ENCODE peak calls at places on chromosomes 13 and 19, in nine cellular contexts. One of them, this sample, is unnamed.

GRCh38 chr19:38667552-38668205 is 20.2 kb downstream of the ACTN4 start:
- DNase-seq in GM13976: no peak
- DNase-seq in Caco-2: no peak
- DNase-seq in upper lobe of right lung: no peak
- DNase-seq in H1: no peak
- DNase-seq in AG04449: no peak
- DNase-seq in lower leg skin: no peak
- DNase-seq in body of pancreas: no peak
- DNase-seq in stomach: no peak
- DNase-seq in this sample: no peak

GRCh38 chr13:39840201-39840600 is 184.7 kb downstream of the COG6 start:
- DNase-seq in body of pancreas: no peak
- DNase-seq in Caco-2: no peak
- DNase-seq in upper lobe of right lung: no peak
- DNase-seq in GM13976: no peak
- DNase-seq in AG04449: no peak
- DNase-seq in stomach: no peak
- DNase-seq in H1: no peak
- DNase-seq in lower leg skin: no peak
- DNase-seq in this sample: no peak

GRCh38 chr13:34011552-34012085 is 193.7 kb downstream of the RFC3 start:
- DNase-seq in upper lobe of right lung: no peak
- DNase-seq in stomach: no peak
- DNase-seq in lower leg skin: no peak
- DNase-seq in GM13976: no peak
- DNase-seq in Caco-2: peak
- DNase-seq in AG04449: no peak
- DNase-seq in body of pancreas: peak
- DNase-seq in H1: no peak
- DNase-seq in this sample: no peak

GRCh38 chr19:5030822-5031221 is 61.9 kb downstream of the KDM4B start:
- DNase-seq in AG04449: no peak
- DNase-seq in Caco-2: no peak
- DNase-seq in GM13976: no peak
- DNase-seq in H1: no peak
- DNase-seq in stomach: no peak
- DNase-seq in lower leg skin: peak
- DNase-seq in body of pancreas: no peak
- DNase-seq in upper lobe of right lung: no peak
- DNase-seq in this sample: no peak

GRCh38 chr19:42286349-42287016 is 15.4 kb upstream of the PRR19 start:
- DNase-seq in upper lobe of right lung: no peak
- DNase-seq in H1: no peak
- DNase-seq in Caco-2: no peak
- DNase-seq in AG04449: no peak
- DNase-seq in GM13976: no peak
- DNase-seq in stomach: peak
- DNase-seq in body of pancreas: peak
- DNase-seq in lower leg skin: peak
- DNase-seq in this sample: no peak

GRCh38 chr19:40646564-40647254 is 43.7 kb downstream of the NUMBL start:
- DNase-seq in body of pancreas: no peak
- DNase-seq in H1: no peak
- DNase-seq in stomach: no peak
- DNase-seq in AG04449: no peak
- DNase-seq in Caco-2: no peak
- DNase-seq in lower leg skin: no peak
- DNase-seq in GM13976: no peak
- DNase-seq in upper lobe of right lung: no peak
- DNase-seq in this sample: no peak

GRCh38 chr13:102132896-102133295 is 269.0 kb downstream of the FGF14 start:
- DNase-seq in lower leg skin: no peak
- DNase-seq in upper lobe of right lung: no peak
- DNase-seq in H1: no peak
- DNase-seq in stomach: no peak
- DNase-seq in Caco-2: no peak
- DNase-seq in GM13976: no peak
- DNase-seq in AG04449: no peak
- DNase-seq in body of pancreas: no peak
- DNase-seq in this sample: no peak

GRCh38 chr13:101258071-101258470 is 158.2 kb downstream of the NALCN start:
- DNase-seq in AG04449: peak
- DNase-seq in Caco-2: no peak
- DNase-seq in upper lobe of right lung: no peak
- DNase-seq in lower leg skin: no peak
- DNase-seq in body of pancreas: no peak
- DNase-seq in stomach: no peak
- DNase-seq in H1: no peak
- DNase-seq in GM13976: peak
- DNase-seq in this sample: no peak

GRCh38 chr13:32669030-32669646 is 82.9 kb downstream of the PDS5B start:
- DNase-seq in AG04449: no peak
- DNase-seq in stomach: no peak
- DNase-seq in Caco-2: peak
- DNase-seq in H1: no peak
- DNase-seq in body of pancreas: no peak
- DNase-seq in GM13976: peak
- DNase-seq in upper lobe of right lung: no peak
- DNase-seq in lower leg skin: no peak
- DNase-seq in this sample: no peak

GRCh38 chr19:49071860-49072547 is 495 bp downstream of the KCNA7 start:
- DNase-seq in AG04449: no peak
- DNase-seq in GM13976: no peak
- DNase-seq in H1: peak
- DNase-seq in body of pancreas: no peak
- DNase-seq in lower leg skin: peak
- DNase-seq in upper lobe of right lung: peak
- DNase-seq in Caco-2: peak
- DNase-seq in stomach: no peak
- DNase-seq in this sample: no peak

GRCh38 chr19:18991050-18991449 is 42.3 kb downstream of the SUGP2 start:
- DNase-seq in AG04449: no peak
- DNase-seq in stomach: no peak
- DNase-seq in upper lobe of right lung: no peak
- DNase-seq in H1: no peak
- DNase-seq in Caco-2: no peak
- DNase-seq in lower leg skin: no peak
- DNase-seq in GM13976: no peak
- DNase-seq in body of pancreas: no peak
- DNase-seq in this sample: no peak

GRCh38 chr13:38008636-38009035 is 139.1 kb upstream of the TRPC4 start:
- DNase-seq in H1: no peak
- DNase-seq in AG04449: no peak
- DNase-seq in upper lobe of right lung: no peak
- DNase-seq in GM13976: no peak
- DNase-seq in body of pancreas: no peak
- DNase-seq in stomach: no peak
- DNase-seq in lower leg skin: no peak
- DNase-seq in Caco-2: no peak
- DNase-seq in this sample: no peak

GRCh38 chr19:50555447-50556235 is 12.6 kb downstream of the LRRC4B start:
- DNase-seq in upper lobe of right lung: no peak
- DNase-seq in Caco-2: peak
- DNase-seq in AG04449: no peak
- DNase-seq in lower leg skin: no peak
- DNase-seq in H1: peak
- DNase-seq in GM13976: no peak
- DNase-seq in body of pancreas: no peak
- DNase-seq in stomach: no peak
- DNase-seq in this sample: no peak

GRCh38 chr19:52935434-52935833 is 12.2 kb upstream of the ZNF888 start:
- DNase-seq in body of pancreas: no peak
- DNase-seq in AG04449: no peak
- DNase-seq in Caco-2: no peak
- DNase-seq in upper lobe of right lung: no peak
- DNase-seq in H1: no peak
- DNase-seq in lower leg skin: no peak
- DNase-seq in stomach: peak
- DNase-seq in GM13976: no peak
- DNase-seq in this sample: no peak

GRCh38 chr13:86881390-86881789 is 789.8 kb upstream of the SLITRK5 start:
- DNase-seq in body of pancreas: no peak
- DNase-seq in stomach: no peak
- DNase-seq in upper lobe of right lung: no peak
- DNase-seq in lower leg skin: no peak
- DNase-seq in AG04449: no peak
- DNase-seq in H1: no peak
- DNase-seq in Caco-2: no peak
- DNase-seq in GM13976: no peak
- DNase-seq in this sample: no peak

GRCh38 chr13:30576528-30576927 is 41.2 kb upstream of the USPL1 start:
- DNase-seq in stomach: no peak
- DNase-seq in upper lobe of right lung: no peak
- DNase-seq in lower leg skin: no peak
- DNase-seq in body of pancreas: peak
- DNase-seq in Caco-2: no peak
- DNase-seq in AG04449: no peak
- DNase-seq in H1: no peak
- DNase-seq in GM13976: no peak
- DNase-seq in this sample: no peak

GRCh38 chr13:99656092-99656745 is 154.9 kb downstream of the TM9SF2 start:
- DNase-seq in lower leg skin: peak
- DNase-seq in AG04449: no peak
- DNase-seq in Caco-2: peak
- DNase-seq in stomach: peak
- DNase-seq in GM13976: peak
- DNase-seq in upper lobe of right lung: no peak
- DNase-seq in body of pancreas: peak
- DNase-seq in H1: peak
- DNase-seq in this sample: peak

GRCh38 chr13:39401756-39402155 is 201.2 kb downstream of the LHFPL6 start:
- DNase-seq in GM13976: no peak
- DNase-seq in H1: no peak
- DNase-seq in AG04449: no peak
- DNase-seq in Caco-2: no peak
- DNase-seq in stomach: no peak
- DNase-seq in lower leg skin: no peak
- DNase-seq in body of pancreas: no peak
- DNase-seq in upper lobe of right lung: no peak
- DNase-seq in this sample: no peak

GRCh38 chr13:78764665-78765064 is 105.7 kb upstream of the OBI1 start:
- DNase-seq in upper lobe of right lung: no peak
- DNase-seq in AG04449: no peak
- DNase-seq in body of pancreas: no peak
- DNase-seq in Caco-2: no peak
- DNase-seq in H1: peak
- DNase-seq in GM13976: no peak
- DNase-seq in stomach: no peak
- DNase-seq in lower leg skin: no peak
- DNase-seq in this sample: no peak
- TF ChIP-seq CTCF in upper lobe of right lung: no peak
- TF ChIP-seq CTCF in AG04449: no peak
- TF ChIP-seq CTCF in body of pancreas: no peak
- TF ChIP-seq CTCF in Caco-2: peak
- TF ChIP-seq CTCF in H1: peak
- TF ChIP-seq CTCF in GM13976: no peak
- TF ChIP-seq CTCF in stomach: no peak
- TF ChIP-seq CTCF in lower leg skin: no peak
- TF ChIP-seq CTCF in this sample: no peak

GRCh38 chr13:63910406-63910957 is 2494.8 kb upstream of the PCDH20 start:
- DNase-seq in upper lobe of right lung: no peak
- DNase-seq in AG04449: no peak
- DNase-seq in stomach: no peak
- DNase-seq in lower leg skin: no peak
- DNase-seq in H1: peak
- DNase-seq in body of pancreas: no peak
- DNase-seq in GM13976: no peak
- DNase-seq in Caco-2: peak
- DNase-seq in this sample: no peak
- TF ChIP-seq CTCF in upper lobe of right lung: no peak
- TF ChIP-seq CTCF in AG04449: no peak
- TF ChIP-seq CTCF in stomach: no peak
- TF ChIP-seq CTCF in lower leg skin: no peak
- TF ChIP-seq CTCF in H1: no peak
- TF ChIP-seq CTCF in body of pancreas: no peak
- TF ChIP-seq CTCF in GM13976: no peak
- TF ChIP-seq CTCF in Caco-2: no peak
- TF ChIP-seq CTCF in this sample: no peak

GRCh38 chr13:43114504-43114903 is 91.1 kb downstream of the DNAJC15 start:
- DNase-seq in stomach: no peak
- DNase-seq in lower leg skin: no peak
- DNase-seq in GM13976: no peak
- DNase-seq in Caco-2: no peak
- DNase-seq in upper lobe of right lung: no peak
- DNase-seq in AG04449: no peak
- DNase-seq in H1: no peak
- DNase-seq in body of pancreas: no peak
- DNase-seq in this sample: no peak

GRCh38 chr13:43111887-43112400 is 88.6 kb downstream of the DNAJC15 start:
- DNase-seq in Caco-2: no peak
- DNase-seq in body of pancreas: no peak
- DNase-seq in GM13976: no peak
- DNase-seq in stomach: no peak
- DNase-seq in H1: no peak
- DNase-seq in lower leg skin: no peak
- DNase-seq in upper lobe of right lung: no peak
- DNase-seq in AG04449: no peak
- DNase-seq in this sample: no peak

GRCh38 chr13:43119206-43119605 is 95.8 kb downstream of the DNAJC15 start:
- DNase-seq in GM13976: no peak
- DNase-seq in H1: no peak
- DNase-seq in Caco-2: no peak
- DNase-seq in body of pancreas: no peak
- DNase-seq in upper lobe of right lung: no peak
- DNase-seq in AG04449: no peak
- DNase-seq in lower leg skin: no peak
- DNase-seq in stomach: no peak
- DNase-seq in this sample: no peak

GRCh38 chr13:43113603-43114002 is 90.2 kb downstream of the DNAJC15 start:
- DNase-seq in GM13976: no peak
- DNase-seq in Caco-2: peak
- DNase-seq in upper lobe of right lung: no peak
- DNase-seq in H1: no peak
- DNase-seq in body of pancreas: no peak
- DNase-seq in lower leg skin: no peak
- DNase-seq in stomach: no peak
- DNase-seq in AG04449: peak
- DNase-seq in this sample: no peak

GRCh38 chr13:43116242-43116641 is 92.9 kb downstream of the DNAJC15 start:
- DNase-seq in upper lobe of right lung: no peak
- DNase-seq in AG04449: no peak
- DNase-seq in H1: no peak
- DNase-seq in stomach: no peak
- DNase-seq in lower leg skin: no peak
- DNase-seq in Caco-2: no peak
- DNase-seq in body of pancreas: no peak
- DNase-seq in GM13976: no peak
- DNase-seq in this sample: no peak
- TF ChIP-seq CTCF in upper lobe of right lung: no peak
- TF ChIP-seq CTCF in AG04449: no peak
- TF ChIP-seq CTCF in H1: peak
- TF ChIP-seq CTCF in stomach: no peak
- TF ChIP-seq CTCF in lower leg skin: no peak
- TF ChIP-seq CTCF in Caco-2: no peak
- TF ChIP-seq CTCF in body of pancreas: no peak
- TF ChIP-seq CTCF in GM13976: no peak
- TF ChIP-seq CTCF in this sample: no peak

DNA sequence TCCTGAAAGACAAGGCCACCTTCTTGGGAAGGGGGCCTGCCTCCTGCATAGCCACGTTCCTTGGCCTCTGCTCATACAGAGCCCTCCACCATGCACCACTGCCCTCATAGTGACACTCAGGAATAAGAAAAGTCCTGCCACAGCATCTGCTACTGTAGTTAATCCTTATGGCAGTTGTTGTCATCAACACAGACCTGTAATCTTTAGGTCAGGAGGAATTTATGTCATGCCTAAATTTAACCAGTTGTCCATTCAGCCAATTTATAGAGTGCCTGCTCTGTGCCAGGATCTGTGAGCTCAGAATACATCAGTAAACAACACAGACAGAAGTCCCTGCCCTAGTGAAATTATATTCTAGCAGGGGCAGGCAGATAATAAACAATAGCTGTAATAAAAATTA is 44.4 kb downstream of the FAM124A start:
- DNase-seq in Caco-2: no peak
- DNase-seq in H1: no peak
- DNase-seq in upper lobe of right lung: no peak
- DNase-seq in lower leg skin: no peak
- DNase-seq in AG04449: no peak
- DNase-seq in body of pancreas: no peak
- DNase-seq in GM13976: no peak
- DNase-seq in stomach: no peak
- DNase-seq in this sample: no peak
- TF ChIP-seq CTCF in Caco-2: no peak
- TF ChIP-seq CTCF in H1: no peak
- TF ChIP-seq CTCF in upper lobe of right lung: no peak
- TF ChIP-seq CTCF in lower leg skin: no peak
- TF ChIP-seq CTCF in AG04449: no peak
- TF ChIP-seq CTCF in body of pancreas: no peak
- TF ChIP-seq CTCF in GM13976: no peak
- TF ChIP-seq CTCF in stomach: no peak
- TF ChIP-seq CTCF in this sample: no peak